ENCODE peak calls at places on chromosomes 16 and 17, in seven cellular contexts. H is fibroblast of the aortic adventitia, B is right cardiac atrium, G is Peyer's patch, D is progenitor cell of endocrine pancreas, S is GM19239, W is ELR. Z is an unnamed sample.

GRCh38 chr17:15406081-15406480 is 61.3 kb downstream of the CDRT4 start:
- DNase-seq in W (peak), B (no peak), D (no peak), G (no peak), S (no peak), H (no peak), Z (no peak)

GRCh38 chr16:27383511-27384243 is 18.3 kb upstream of the IL21R start:
- DNase-seq in D (no peak), G (peak), B (peak), S (no peak), H (no peak), W (no peak), Z (no peak)

GRCh38 chr17:63082273-63082861 is 116.3 kb downstream of the TANC2 start:
- DNase-seq in B (no peak), D (no peak), G (no peak), W (peak), H (peak), S (no peak), Z (no peak)

GRCh38 chr16:14057878-14058382 is 13.2 kb upstream of the MRTFB start:
- DNase-seq in G (no peak), H (no peak), D (no peak), B (peak), W (no peak), S (no peak), Z (no peak)

GRCh38 chr17:31758646-31759045 is 100.4 kb downstream of the COPRS start:
- DNase-seq in W (no peak), G (no peak), S (no peak), D (no peak), B (no peak), H (peak), Z (no peak)

GRCh38 chr16:6104423-6104822 is 1006.8 kb upstream of the EEF2KMT start:
- DNase-seq in D (no peak), W (no peak), H (no peak), S (no peak), B (no peak), G (no peak), Z (no peak)

GRCh38 chr17:68057531-68057952 is 22.0 kb downstream of the KPNA2 start:
- DNase-seq in B (no peak), D (no peak), G (no peak), H (peak), W (peak), S (no peak), Z (no peak)

GRCh38 chr16:83995756-83996155 is 27.7 kb downstream of the NECAB2 start:
- DNase-seq in G (no peak), B (peak), D (no peak), W (no peak), H (no peak), S (no peak), Z (peak)

GRCh38 chr16:27476240-27476639 is 73.5 kb downstream of the GTF3C1 start:
- DNase-seq in G (no peak), S (no peak), W (peak), D (no peak), H (no peak), B (peak), Z (no peak)

GRCh38 chr17:77720946-77721822 is 237.3 kb upstream of the TNRC6C start:
- DNase-seq in W (no peak), D (no peak), B (no peak), S (no peak), G (no peak), H (no peak), Z (no peak)

GRCh38 chr16:89200124-89200849 is at the start of gene SLC22A31:
- DNase-seq in S (no peak), H (no peak), W (peak), B (peak), G (peak), D (no peak), Z (no peak)

GRCh38 chr16:55369151-55369550 is 45.1 kb downstream of the IRX6 start:
- DNase-seq in W (no peak), B (no peak), S (no peak), H (no peak), G (no peak), D (no peak), Z (no peak)

GRCh38 chr16:85989863-85990643 is 91.1 kb downstream of the IRF8 start:
- DNase-seq in S (no peak), B (no peak), D (no peak), H (no peak), G (no peak), W (no peak), Z (no peak)

GRCh38 chr16:26645629-26646028 is 421.1 kb upstream of the C16orf82 start:
- DNase-seq in G (no peak), B (no peak), S (no peak), D (peak), H (no peak), W (no peak), Z (peak)

GRCh38 chr16:12458591-12459400 is 344.9 kb downstream of the CPPED1 start:
- DNase-seq in G (no peak), B (peak), W (no peak), S (peak), D (no peak), H (no peak), Z (no peak)

GRCh38 chr17:47204722-47205418 is 4.3 kb upstream of the MYL4 start:
- DNase-seq in H (peak), W (peak), D (no peak), B (no peak), G (no peak), S (no peak), Z (no peak)

GRCh38 chr17:59423137-59423703 is 91.8 kb downstream of the YPEL2 start:
- DNase-seq in H (peak), S (no peak), G (no peak), D (no peak), W (peak), B (peak), Z (no peak)

GRCh38 chr16:87471278-87472141 is 21.3 kb downstream of the ZCCHC14 start:
- DNase-seq in H (peak), B (no peak), S (no peak), W (no peak), D (no peak), G (no peak), Z (no peak)

GRCh38 chr16:66588981-66589713 is 9.9 kb downstream of the CMTM2 start:
- DNase-seq in G (no peak), W (peak), B (peak), S (peak), H (peak), D (no peak), Z (no peak)

GRCh38 chr17:82752371-82753200 is 721 bp downstream of the TBCD start:
- DNase-seq in G (no peak), B (peak), S (no peak), D (no peak), H (peak), W (peak), Z (no peak)

GRCh38 chr17:65229596-65229995 is 92.4 kb downstream of the RGS9 start:
- DNase-seq in G (no peak), H (no peak), D (no peak), B (no peak), S (no peak), W (no peak), Z (no peak)

GRCh38 chr17:58352843-58353719 is 1.1 kb upstream of the SUPT4H1 start:
- DNase-seq in H (peak), B (peak), W (peak), G (peak), D (no peak), S (no peak), Z (peak)

GRCh38 chr17:46264456-46265198 is 30.3 kb upstream of the LRRC37A start:
- DNase-seq in H (peak), D (no peak), W (peak), G (no peak), S (no peak), B (no peak), Z (no peak)

GRCh38 chr17:81961087-81961514 is at the start of gene NOTUM:
- DNase-seq in W (peak), B (no peak), G (no peak), S (no peak), D (no peak), H (peak), Z (no peak)

GRCh38 chr17:61583242-61583641 is 7.8 kb downstream of the NACA2 start:
- DNase-seq in H (peak), G (no peak), S (no peak), D (no peak), B (no peak), W (peak), Z (no peak)

Z was measured in neuronal stem cell.